ENCODE peak calls at places on chromosomes 7 and 10, in seven cellular contexts. U is NCI-H1694; H is hepatocyte; S is transverse colon; T is germinal center; Z is CD4-positive, alpha-beta T cell; V is activated CD4-positive, alpha-beta T cell treated with anti-CD3 and anti-CD28 coated beads, Interleukin-2, amount 10 ng/mL, durations not matched to agents 24 days and 14 days. D is an unnamed sample.

GRCh38 chr7:107846324-107846723 is 43.3 kb upstream of the SLC26A3 start:
- DNase-seq in T (no peak), S (no peak), U (no peak), Z (no peak), V (no peak), H (no peak), D (no peak)

GRCh38 chr7:106114735-106115383 is 2.7 kb upstream of the SYPL1 start:
- DNase-seq in T (peak), U (no peak), V (no peak), S (peak), Z (peak), H (no peak), D (no peak)

GRCh38 chr7:28350610-28351009 is 61.7 kb upstream of the CREB5 start:
- DNase-seq in U (no peak), V (no peak), Z (no peak), H (peak), T (no peak), S (no peak), D (no peak)

GRCh38 chr7:47827321-47827720 is 120.9 kb downstream of the PKD1L1 start:
- DNase-seq in U (no peak), T (no peak), Z (no peak), V (no peak), H (no peak), S (no peak), D (no peak)

GRCh38 chr10:75410135-75410787 is 8.7 kb upstream of the ZNF503 start:
- DNase-seq in S (no peak), H (no peak), V (no peak), U (no peak), T (no peak), Z (no peak), D (no peak)

GRCh38 chr7:71752171-71752935 is 620.4 kb downstream of the GALNT17 start:
- DNase-seq in Z (no peak), H (peak), U (peak), T (peak), V (peak), S (peak), D (peak)

GRCh38 chr7:2106920-2107319 is 125.8 kb downstream of the MAD1L1 start:
- DNase-seq in T (no peak), V (no peak), H (peak), Z (no peak), U (no peak), S (no peak), D (no peak)

GRCh38 chr7:136997735-136998134 is 129.3 kb downstream of the CHRM2 start:
- DNase-seq in V (no peak), T (no peak), Z (no peak), H (no peak), U (no peak), S (no peak), D (no peak)

GRCh38 chr7:92988051-92988450 is 129.7 kb downstream of the SAMD9 start:
- DNase-seq in Z (no peak), T (no peak), S (no peak), H (peak), V (no peak), U (no peak), D (no peak)

GRCh38 chr7:75885011-75885410 is 6.2 kb downstream of the RHBDD2 start:
- DNase-seq in U (peak), Z (no peak), T (no peak), H (no peak), S (no peak), V (no peak), D (no peak)

GRCh38 chr7:106016331-106016730 is 53.3 kb downstream of the CDHR3 start:
- DNase-seq in U (peak), Z (no peak), V (no peak), H (no peak), T (no peak), S (no peak), D (no peak)

GRCh38 chr10:69279110-69279509 is 814 bp downstream of the HK1 start:
- DNase-seq in S (no peak), Z (no peak), U (no peak), V (no peak), T (peak), H (no peak), D (no peak)

GRCh38 chr7:135180122-135180521 is 9.6 kb upstream of the CYREN start:
- DNase-seq in T (no peak), V (no peak), U (no peak), S (no peak), Z (no peak), H (no peak), D (no peak)

GRCh38 chr10:103547391-103547946 is 54.0 kb downstream of the NEURL1 start:
- DNase-seq in T (no peak), V (no peak), H (peak), S (no peak), Z (no peak), U (no peak), D (no peak)

GRCh38 chr7:116542618-116543017 is 17.8 kb downstream of the CAV1 start:
- DNase-seq in U (no peak), V (no peak), H (no peak), T (no peak), Z (no peak), S (no peak), D (no peak)

GRCh38 chr10:91798736-91799579 is 732 bp downstream of the TNKS2 start:
- DNase-seq in V (peak), H (peak), T (peak), U (no peak), Z (peak), S (peak), D (peak)

GRCh38 chr7:143003393-143004051 is 23.4 kb downstream of the OR9A2 start:
- DNase-seq in Z (peak), H (peak), V (peak), S (no peak), T (peak), U (peak), D (peak)

GRCh38 chr10:110413903-110414562 is 83.7 kb upstream of the DUSP5 start:
- DNase-seq in U (no peak), S (no peak), Z (no peak), T (no peak), V (no peak), H (no peak), D (no peak)

GRCh38 chr7:54888736-54889082 is 129.7 kb upstream of the SEC61G start:
- DNase-seq in S (no peak), H (no peak), U (no peak), T (no peak), Z (no peak), V (no peak), D (no peak)

GRCh38 chr10:77669892-77670291 is 32.3 kb upstream of the KCNMA1 start:
- DNase-seq in Z (no peak), V (no peak), U (no peak), S (no peak), T (no peak), H (no peak), D (no peak)

GRCh38 chr10:17607603-17608332 is 9.4 kb downstream of the HACD1 start:
- DNase-seq in Z (no peak), T (peak), S (no peak), H (peak), U (peak), V (peak), D (no peak)

GRCh38 chr10:128662520-128662919 is 536.3 kb upstream of the MKI67 start:
- DNase-seq in H (no peak), T (no peak), U (no peak), V (no peak), S (no peak), Z (no peak), D (no peak)

GRCh38 chr7:153397459-153397858 is 637.9 kb downstream of the ACTR3B start:
- DNase-seq in H (no peak), V (no peak), T (no peak), Z (no peak), S (no peak), U (no peak), D (no peak)

GRCh38 chr10:92997620-92998019 is 63.0 kb upstream of the CYP26C1 start:
- DNase-seq in V (no peak), H (no peak), S (no peak), Z (no peak), U (no peak), T (no peak), D (no peak)

GRCh38 chr7:19203686-19204085 is 58.5 kb upstream of the FERD3L start:
- DNase-seq in V (no peak), S (no peak), Z (no peak), U (no peak), H (no peak), T (no peak), D (no peak)

GRCh38 chr10:71084818-71085126 is 127.6 kb upstream of the UNC5B start:
- DNase-seq in S (no peak), U (no peak), T (no peak), V (no peak), Z (no peak), H (no peak), D (no peak)

GRCh38 chr10:1211844-1212570 is 155.8 kb downstream of the WDR37 start:
- DNase-seq in S (no peak), T (no peak), H (no peak), Z (no peak), U (peak), V (peak), D (no peak)

GRCh38 chr10:70647086-70647485 is 25.2 kb upstream of the ADAMTS14 start:
- DNase-seq in U (no peak), Z (no peak), S (no peak), H (no peak), T (no peak), V (no peak), D (no peak)

GRCh38 chr10:35130588-35131146 is 4.0 kb downstream of the CREM start:
- DNase-seq in S (no peak), T (no peak), Z (no peak), U (no peak), V (no peak), H (no peak), D (no peak)

GRCh38 chr10:6108631-6109443 is 20.0 kb downstream of the RBM17 start:
- DNase-seq in S (no peak), U (peak), T (peak), H (peak), V (peak), Z (no peak), D (peak)

GRCh38 chr10:17617031-17617911 is at the start of gene HACD1:
- DNase-seq in V (peak), H (peak), T (peak), Z (peak), U (peak), S (peak), D (peak)

GRCh38 chr7:105691029-105691691 is 109.9 kb upstream of the EFCAB10 start:
- DNase-seq in U (no peak), H (no peak), S (peak), Z (peak), V (peak), T (peak), D (peak)